ENCODE peak calls at places on chromosome 20, in ten cellular contexts. N is cardiac muscle cell, Y is left lung, S is sigmoid colon, R is psoas muscle, X is left ventricle myocardium inferior, M is H9, C is small intestine, J is SJSA1, G is ovary. A is an unnamed sample.

GRCh38 chr20:58471161-58471834 is 43.9 kb downstream of the APCDD1L start:
- DNase-seq in N (peak), Y (no peak), S (peak), R (peak), X (peak), M (no peak), C (no peak), J (no peak), G (peak), A (no peak)

GRCh38 chr20:24052599-24053275 is 64.2 kb upstream of the GGTLC1 start:
- DNase-seq in N (no peak), Y (no peak), S (no peak), R (no peak), X (no peak), M (no peak), C (no peak), J (no peak), G (no peak), A (no peak)

GRCh38 chr20:59141818-59142581 is 21.6 kb upstream of the ZNF831 start:
- DNase-seq in N (peak), Y (no peak), S (no peak), R (no peak), X (no peak), M (no peak), C (no peak), J (no peak), G (no peak), A (peak)

GRCh38 chr20:1174787-1175186 is 10.0 kb downstream of the TMEM74B start:
- DNase-seq in N (no peak), Y (no peak), S (no peak), R (no peak), X (no peak), M (no peak), C (no peak), J (no peak), G (no peak), A (no peak)

GRCh38 chr20:50635676-50636600 is 55.4 kb downstream of the RIPOR3 start:
- DNase-seq in N (peak), Y (peak), S (peak), R (peak), X (peak), M (peak), C (peak), J (peak), G (peak), A (peak)

GRCh38 chr20:1798982-1799381 is 96.2 kb upstream of the SIRPA start:
- DNase-seq in N (no peak), Y (no peak), S (no peak), R (no peak), X (no peak), M (no peak), C (no peak), J (no peak), G (no peak), A (no peak)

GRCh38 chr20:31681128-31681727 is 41.4 kb downstream of the BCL2L1 start:
- DNase-seq in N (no peak), Y (no peak), S (no peak), R (no peak), X (no peak), M (no peak), C (no peak), J (no peak), G (no peak), A (no peak)

GRCh38 chr20:22414354-22414753 is 170.0 kb downstream of the FOXA2 start:
- DNase-seq in N (peak), Y (no peak), S (no peak), R (no peak), X (no peak), M (no peak), C (no peak), J (peak), G (no peak), A (peak)

GRCh38 chr20:3805594-3806264 is 9.6 kb downstream of the CDC25B start:
- DNase-seq in N (peak), Y (peak), S (no peak), R (peak), X (no peak), M (no peak), C (peak), J (peak), G (no peak), A (no peak)

GRCh38 chr20:38089500-38089899 is 56.0 kb downstream of the RPRD1B start:
- DNase-seq in N (no peak), Y (no peak), S (no peak), R (no peak), X (no peak), M (no peak), C (no peak), J (no peak), G (no peak), A (no peak)

GRCh38 chr20:60512436-60512835 is 554.2 kb downstream of the CDH26 start:
- DNase-seq in N (peak), Y (no peak), S (no peak), R (no peak), X (no peak), M (peak), C (no peak), J (peak), G (no peak), A (peak)

GRCh38 chr20:8385247-8385646 is 253.2 kb downstream of the PLCB1 start:
- DNase-seq in N (peak), Y (no peak), S (peak), R (peak), X (peak), M (peak), C (no peak), J (peak), G (no peak), A (peak)

GRCh38 chr20:19121463-19121862 is 91.0 kb upstream of the SLC24A3 start:
- DNase-seq in N (no peak), Y (no peak), S (no peak), R (no peak), X (no peak), M (no peak), C (peak), J (no peak), G (no peak), A (no peak)

GRCh38 chr20:57032847-57033246 is 233.6 kb downstream of the BMP7 start:
- DNase-seq in N (no peak), Y (no peak), S (no peak), R (no peak), X (no peak), M (no peak), C (no peak), J (no peak), G (no peak), A (no peak)

GRCh38 chr20:57031867-57032355 is 234.5 kb downstream of the BMP7 start:
- DNase-seq in N (no peak), Y (no peak), S (no peak), R (no peak), X (no peak), M (no peak), C (no peak), J (no peak), G (no peak), A (no peak)

GRCh38 chr20:57037689-57038088 is 228.8 kb downstream of the BMP7 start:
- DNase-seq in N (no peak), Y (no peak), S (no peak), R (no peak), X (no peak), M (no peak), C (no peak), J (no peak), G (no peak), A (no peak)

GRCh38 chr20:57030611-57031600 is 235.5 kb downstream of the BMP7 start:
- DNase-seq in N (peak), Y (no peak), S (no peak), R (no peak), X (no peak), M (no peak), C (no peak), J (peak), G (no peak), A (peak)

GRCh38 chr20:57033994-57034393 is 232.4 kb downstream of the BMP7 start:
- DNase-seq in N (no peak), Y (no peak), S (no peak), R (no peak), X (no peak), M (no peak), C (no peak), J (no peak), G (no peak), A (no peak)
- H3K27ac ChIP-seq in N (no peak), Y (no peak), S (no peak), R (no peak), X (no peak), M (no peak), C (no peak), J (no peak), G (no peak), A (no peak)

GRCh38 chr20:6704132-6704861 is 63.2 kb upstream of the BMP2 start:
- DNase-seq in N (peak), Y (peak), S (no peak), R (no peak), X (no peak), M (no peak), C (peak), J (peak), G (no peak), A (no peak)
- H3K27ac ChIP-seq in N (no peak), Y (peak), S (peak), R (peak), X (peak), M (no peak), C (peak), J (peak), G (no peak), A (no peak)

GRCh38 chr20:45583502-45583901 is 4.4 kb upstream of the WFDC8 start:
- DNase-seq in N (no peak), Y (no peak), S (no peak), R (no peak), X (no peak), M (peak), C (no peak), J (no peak), G (no peak), A (no peak)
- H3K27ac ChIP-seq in N (no peak), Y (no peak), S (no peak), R (no peak), X (no peak), M (no peak), C (no peak), J (no peak), G (no peak), A (no peak)

DNA sequence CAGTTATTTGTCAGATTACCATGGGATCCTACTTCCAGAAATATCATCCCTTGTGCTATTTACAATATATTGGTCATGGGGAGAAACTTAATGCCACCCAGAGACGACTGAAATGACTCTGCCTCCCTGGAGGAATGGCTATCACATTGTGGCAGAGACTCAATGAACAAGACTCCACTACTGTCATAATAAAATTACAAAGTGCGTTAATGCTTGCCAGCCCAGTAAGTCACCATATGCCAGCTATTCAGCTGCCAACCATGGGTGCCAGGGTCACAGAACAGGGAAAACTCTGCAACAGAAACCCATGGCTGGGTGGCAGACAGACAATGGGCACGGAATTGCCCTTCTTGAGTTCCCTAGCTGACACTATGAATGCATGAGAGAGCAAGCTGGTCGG is 32.0 kb downstream of the TP53INP2 start:
- DNase-seq in N (no peak), Y (no peak), S (no peak), R (peak), X (no peak), M (no peak), C (no peak), J (no peak), G (no peak), A (no peak)
- H3K27ac ChIP-seq in N (peak), Y (no peak), S (no peak), R (peak), X (peak), M (no peak), C (no peak), J (no peak), G (no peak), A (no peak)

DNA sequence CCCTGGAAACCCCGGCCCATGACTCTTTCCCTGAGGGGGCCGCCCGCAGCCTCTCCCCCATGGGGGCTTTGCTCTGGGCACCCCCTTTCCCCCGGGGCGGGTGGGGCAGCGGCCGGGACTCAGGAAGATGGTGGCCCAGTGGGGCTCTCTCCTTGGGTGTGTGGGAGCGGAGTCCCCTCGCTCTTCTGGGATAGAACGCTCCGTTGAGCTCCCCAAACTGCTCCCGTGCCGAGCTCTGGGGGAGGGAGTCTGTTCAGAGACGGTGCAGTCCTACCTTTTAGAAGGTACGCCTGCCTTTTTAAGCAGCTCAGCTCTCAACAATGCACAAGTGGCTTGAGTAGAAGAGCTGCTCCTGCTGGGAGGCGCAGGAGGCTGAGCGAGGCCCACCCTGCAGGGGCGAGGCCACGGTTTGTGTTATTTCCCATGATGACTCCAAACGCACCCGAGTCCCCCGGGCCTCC is 21.7 kb upstream of the BHLHE23 start:
- DNase-seq in N (no peak), Y (no peak), S (no peak), R (peak), X (no peak), M (no peak), C (no peak), J (no peak), G (no peak), A (no peak)
- H3K27ac ChIP-seq in N (no peak), Y (no peak), S (no peak), R (no peak), X (no peak), M (no peak), C (no peak), J (no peak), G (no peak), A (no peak)

DNA sequence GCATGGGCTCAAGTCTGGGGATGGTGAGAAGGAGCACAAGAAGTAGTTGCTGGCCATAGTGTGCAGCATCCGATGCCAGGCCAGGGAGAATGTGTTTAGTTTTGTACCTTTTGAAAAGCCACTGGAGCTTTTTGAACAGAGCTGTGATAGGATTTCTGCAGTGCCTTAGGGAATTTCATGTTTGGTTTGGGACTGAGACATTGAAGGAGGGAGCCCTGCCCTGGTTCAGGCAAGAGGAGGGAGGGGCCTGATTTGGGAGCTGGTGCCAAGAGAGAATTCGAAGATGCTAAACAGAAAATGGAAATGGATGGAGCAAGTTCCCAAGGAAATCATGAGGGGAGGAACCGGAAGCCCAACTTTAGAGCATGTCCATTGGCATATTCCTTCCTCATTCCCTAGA is 80.7 kb downstream of the KIZ start:
- DNase-seq in N (no peak), Y (no peak), S (no peak), R (no peak), X (no peak), M (no peak), C (no peak), J (no peak), G (no peak), A (no peak)
- H3K27ac ChIP-seq in N (no peak), Y (no peak), S (no peak), R (no peak), X (no peak), M (no peak), C (no peak), J (no peak), G (no peak), A (no peak)

GRCh38 chr20:17925940-17926300 is 42.7 kb downstream of the SNX5 start:
- DNase-seq in N (no peak), Y (no peak), S (no peak), R (no peak), X (no peak), M (no peak), C (no peak), J (no peak), G (no peak), A (no peak)
- H3K27ac ChIP-seq in N (no peak), Y (no peak), S (no peak), R (no peak), X (no peak), M (no peak), C (peak), J (no peak), G (no peak), A (no peak)

DNA sequence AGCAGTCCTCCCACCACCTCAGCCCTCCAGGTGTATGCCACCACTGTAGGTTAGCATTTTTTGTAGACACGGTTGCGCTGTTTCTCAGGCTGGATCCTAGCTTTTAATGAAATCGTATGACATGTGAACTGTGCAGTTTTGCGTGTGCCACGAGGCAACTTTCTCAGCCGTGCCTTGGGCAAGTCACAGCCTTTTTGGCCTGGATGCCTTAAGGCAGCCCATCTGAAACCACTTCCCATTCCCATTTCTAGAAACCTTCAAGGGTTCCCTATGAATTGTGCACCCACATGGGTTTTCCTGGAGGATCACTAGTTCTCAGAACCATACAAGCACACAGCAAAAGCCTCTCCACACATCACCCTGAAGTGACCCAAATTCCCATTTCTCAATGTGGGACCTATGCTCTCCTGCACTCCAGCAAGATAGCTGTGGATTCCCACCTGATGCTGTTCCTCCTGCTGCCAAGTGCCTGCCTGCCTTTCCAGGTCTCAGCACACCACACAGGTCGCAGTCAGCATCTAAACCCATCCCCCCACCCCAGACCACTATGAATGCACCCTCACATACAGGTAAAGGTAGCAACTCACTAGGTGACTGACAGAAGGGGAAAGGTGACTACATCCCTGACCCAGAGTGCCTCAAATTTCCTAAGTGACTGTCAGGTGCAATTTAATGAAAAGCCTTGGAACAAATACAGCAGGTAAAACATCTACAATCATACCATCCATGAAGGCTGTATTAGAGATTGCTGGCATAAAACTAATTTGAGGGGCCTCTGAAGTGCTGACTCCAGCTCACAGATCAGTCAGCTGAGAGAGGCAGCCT is 28.8 kb downstream of the SNX5 start:
- DNase-seq in N (no peak), Y (no peak), S (no peak), R (no peak), X (no peak), M (peak), C (no peak), J (no peak), G (no peak), A (no peak)
- H3K27ac ChIP-seq in N (peak), Y (no peak), S (no peak), R (no peak), X (no peak), M (peak), C (no peak), J (no peak), G (no peak), A (no peak)